ENCODE peak calls at places on chromosome 19, in six cellular contexts. P, Z, U, X, B and C are unnamed samples.

GRCh38 chr19:54424660-54425381 is 9.6 kb downstream of the TTYH1 start:
- DNase-seq in P (no peak), Z (no peak), U (no peak), X (no peak), B (no peak), C (no peak)

GRCh38 chr19:46841458-46842083 is 9.1 kb downstream of the AP2S1 start:
- DNase-seq in P (peak), Z (peak), U (peak), X (peak), B (peak), C (no peak)

GRCh38 chr19:38417544-38418506 is 8.2 kb downstream of the RASGRP4 start:
- DNase-seq in P (peak), Z (no peak), U (peak), X (peak), B (peak), C (peak)

GRCh38 chr19:45717131-45717982 is 13.3 kb downstream of the FBXO46 start:
- DNase-seq in P (peak), Z (peak), U (peak), X (peak), B (peak), C (peak)

GRCh38 chr19:28331596-28331995 is 881.4 kb downstream of the UQCRFS1 start:
- DNase-seq in P (no peak), Z (no peak), U (no peak), X (no peak), B (no peak), C (no peak)

GRCh38 chr19:16976471-16976870 is 50.1 kb downstream of the CPAMD8 start:
- DNase-seq in P (no peak), Z (no peak), U (no peak), X (no peak), B (no peak), C (no peak)

GRCh38 chr19:48862827-48863226 is 5.6 kb downstream of the PLEKHA4 start:
- DNase-seq in P (no peak), Z (no peak), U (no peak), X (no peak), B (no peak), C (no peak)

GRCh38 chr19:42199440-42200115 is 17.9 kb downstream of the DEDD2 start:
- DNase-seq in P (peak), Z (no peak), U (no peak), X (no peak), B (no peak), C (no peak)

GRCh38 chr19:18438331-18439024 is 545 bp upstream of the ISYNA1 start:
- DNase-seq in P (peak), Z (no peak), U (no peak), X (peak), B (no peak), C (no peak)

GRCh38 chr19:51110666-51110971 is 2.4 kb upstream of the CTU1 start:
- DNase-seq in P (no peak), Z (no peak), U (no peak), X (no peak), B (no peak), C (no peak)

GRCh38 chr19:3316132-3316648 is 50.2 kb upstream of the NFIC start:
- DNase-seq in P (no peak), Z (no peak), U (no peak), X (no peak), B (no peak), C (no peak)

GRCh38 chr19:4380254-4380727 is 20.1 kb downstream of the SH3GL1 start:
- DNase-seq in P (peak), Z (no peak), U (no peak), X (peak), B (no peak), C (no peak)

GRCh38 chr19:41445575-41445974 is 2.6 kb downstream of the ERICH4 start:
- DNase-seq in P (no peak), Z (no peak), U (peak), X (no peak), B (no peak), C (no peak)

GRCh38 chr19:50629801-50630200 is 9.9 kb downstream of the SYT3 start:
- DNase-seq in P (no peak), Z (no peak), U (no peak), X (no peak), B (no peak), C (no peak)

GRCh38 chr19:6802336-6803035 is 30.0 kb downstream of the VAV1 start:
- DNase-seq in P (peak), Z (no peak), U (peak), X (no peak), B (peak), C (no peak)

GRCh38 chr19:16886305-16886880 is 2.4 kb upstream of the F2RL3 start:
- DNase-seq in P (peak), Z (peak), U (peak), X (peak), B (peak), C (no peak)

GRCh38 chr19:35143231-35143715 is at the start of gene FXYD7:
- DNase-seq in P (no peak), Z (no peak), U (no peak), X (no peak), B (no peak), C (no peak)

GRCh38 chr19:41298327-41298964 is 11.5 kb upstream of the CCDC97 start:
- DNase-seq in P (peak), Z (peak), U (peak), X (no peak), B (no peak), C (peak)

GRCh38 chr19:17197666-17198065 is 17.5 kb upstream of the USE1 start:
- DNase-seq in P (no peak), Z (no peak), U (no peak), X (no peak), B (no peak), C (no peak)

GRCh38 chr19:42196011-42197001 is 21.2 kb downstream of the DEDD2 start:
- DNase-seq in P (no peak), Z (no peak), U (no peak), X (no peak), B (no peak), C (no peak)

GRCh38 chr19:13784731-13785452 is 10.4 kb upstream of the ZSWIM4 start:
- DNase-seq in P (peak), Z (peak), U (peak), X (peak), B (peak), C (peak)

GRCh38 chr19:2212861-2213711 is 23.0 kb downstream of the PLEKHJ1 start:
- DNase-seq in P (no peak), Z (no peak), U (no peak), X (no peak), B (no peak), C (no peak)

GRCh38 chr19:7871280-7871529 is 3.0 kb downstream of the PRR36 start:
- DNase-seq in P (no peak), Z (no peak), U (no peak), X (no peak), B (no peak), C (no peak)

GRCh38 chr19:46296722-46297431 is at the start of gene HIF3A:
- DNase-seq in P (peak), Z (no peak), U (peak), X (peak), B (no peak), C (peak)

GRCh38 chr19:16449330-16449961 is 22.3 kb downstream of the EPS15L1 start:
- DNase-seq in P (no peak), Z (peak), U (no peak), X (no peak), B (peak), C (no peak)

GRCh38 chr19:8307400-8307964 is 676 bp downstream of the CD320 start:
- DNase-seq in P (no peak), Z (no peak), U (peak), X (no peak), B (peak), C (no peak)

GRCh38 chr19:18227781-18228271 is 1.6 kb upstream of the PDE4C start:
- DNase-seq in P (no peak), Z (no peak), U (no peak), X (no peak), B (no peak), C (no peak)

GRCh38 chr19:41426116-41426841 is 895 bp downstream of the B3GNT8 start:
- DNase-seq in P (no peak), Z (no peak), U (no peak), X (no peak), B (no peak), C (no peak)

GRCh38 chr19:15562861-15563260 is 52.2 kb upstream of the CYP4F8 start:
- DNase-seq in P (no peak), Z (no peak), U (no peak), X (no peak), B (peak), C (no peak)

GRCh38 chr19:38971672-38972071 is 3.9 kb downstream of the FBXO17 start:
- DNase-seq in P (no peak), Z (no peak), U (no peak), X (no peak), B (peak), C (no peak)

GRCh38 chr19:41927810-41928192 is 448 bp downstream of the ERFL start:
- DNase-seq in P (no peak), Z (no peak), U (no peak), X (no peak), B (no peak), C (no peak)

GRCh38 chr19:48670699-48671455 is 1.9 kb downstream of the NTN5 start:
- DNase-seq in P (no peak), Z (no peak), U (no peak), X (no peak), B (no peak), C (no peak)

GRCh38 chr19:24074720-24075119 is 12.3 kb upstream of the ZNF254 start:
- DNase-seq in P (no peak), Z (peak), U (no peak), X (no peak), B (peak), C (no peak)

GRCh38 chr19:17020380-17020779 is 6.2 kb downstream of the CPAMD8 start:
- DNase-seq in P (no peak), Z (no peak), U (no peak), X (no peak), B (no peak), C (no peak)

GRCh38 chr19:46350758-46351159 is 3.9 kb downstream of the PPP5C start:
- DNase-seq in P (no peak), Z (no peak), U (no peak), X (no peak), B (no peak), C (peak)

GRCh38 chr19:44260695-44261446 is 1.2 kb downstream of the ZNF233 start:
- DNase-seq in P (no peak), Z (no peak), U (no peak), X (no peak), B (no peak), C (no peak)
- H3K4me3 ChIP-seq in P (peak), Z (no peak), U (no peak), X (no peak), B (peak), C (no peak)

GRCh38 chr19:934865-935422 is 9.1 kb downstream of the ARID3A start:
- DNase-seq in P (peak), Z (peak), U (peak), X (peak), B (peak), C (peak)
- TF ChIP-seq CTCF in P (no peak), Z (no peak), U (no peak), X (peak), B (no peak), C (no peak)

DNA sequence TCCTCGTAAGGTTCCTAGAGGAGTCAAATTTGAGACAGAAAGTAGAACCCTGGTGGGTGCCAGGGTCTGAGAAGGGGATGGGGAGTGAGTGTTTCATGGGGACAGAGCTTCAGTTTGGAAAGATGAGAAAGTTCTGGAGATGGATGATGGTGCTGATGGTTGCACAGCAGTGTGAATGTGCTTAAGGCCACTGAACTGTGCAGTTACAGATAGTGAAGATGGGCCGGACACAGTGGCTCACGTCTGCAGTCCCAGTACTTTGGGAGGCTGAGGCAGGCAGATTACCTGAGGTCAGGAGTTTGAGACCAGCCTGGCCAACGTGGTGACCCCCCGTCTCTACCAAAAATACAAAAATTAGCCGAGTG is 917 bp downstream of the SPC24 start:
- DNase-seq in P (no peak), Z (no peak), U (no peak), X (no peak), B (no peak), C (no peak)
- H3K27ac ChIP-seq in P (no peak), Z (no peak), U (no peak), X (no peak), B (no peak), C (no peak)

DNA sequence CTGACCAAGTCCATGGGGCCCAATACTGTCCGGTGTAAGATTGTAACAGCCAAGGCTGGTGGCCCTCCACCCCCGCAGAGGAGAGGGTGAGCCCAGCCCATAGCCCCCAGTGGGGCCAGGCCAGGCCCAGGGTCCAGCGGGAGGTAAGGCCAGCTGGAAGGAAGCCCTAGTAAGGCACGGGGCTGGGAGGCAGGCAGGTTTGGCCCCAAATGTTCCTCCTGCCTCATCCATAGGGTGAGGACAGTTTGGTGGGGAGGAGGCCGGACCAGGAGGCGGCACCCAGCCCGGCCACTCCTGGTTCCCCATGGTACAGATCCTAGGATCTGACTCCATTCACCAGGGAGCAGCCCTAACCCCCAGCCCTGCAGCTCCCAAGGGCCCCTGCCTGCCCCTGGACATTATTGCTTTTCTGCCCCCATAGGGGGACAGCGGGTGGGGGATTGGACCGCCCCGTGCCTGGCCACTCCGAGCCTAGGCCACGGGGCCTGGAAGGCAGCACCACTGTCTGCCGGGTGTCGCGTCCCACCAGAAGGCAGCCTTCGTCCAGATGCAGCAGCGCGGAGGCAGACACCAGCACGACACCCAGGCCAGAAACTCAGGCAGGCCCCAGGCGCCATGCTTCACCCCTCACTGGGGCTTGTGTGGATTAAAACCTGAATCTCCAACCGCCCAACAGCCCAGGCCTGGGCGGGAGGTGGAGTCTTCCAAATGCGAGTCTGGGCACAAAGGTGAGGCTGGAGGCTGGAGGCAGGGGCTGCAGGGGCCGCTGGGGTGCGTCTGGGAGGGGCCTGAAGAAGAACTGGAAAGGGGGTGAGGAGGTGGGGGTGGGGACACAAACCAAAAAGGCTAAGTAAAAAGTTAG is 6.7 kb upstream of the CCNP start:
- DNase-seq in P (no peak), Z (no peak), U (no peak), X (no peak), B (no peak), C (no peak)
- H3K4me3 ChIP-seq in P (no peak), Z (no peak), U (no peak), X (no peak), B (no peak), C (no peak)

GRCh38 chr19:19562665-19563347 is 24.7 kb downstream of the CILP2 start:
- DNase-seq in P (no peak), Z (no peak), U (no peak), X (no peak), B (no peak), C (no peak)
- TF ChIP-seq CTCF in P (no peak), Z (no peak), U (no peak), X (no peak), B (peak), C (no peak)

GRCh38 chr19:31272707-31273106 is 76.5 kb downstream of the TSHZ3 start:
- DNase-seq in P (no peak), Z (no peak), U (no peak), X (no peak), B (no peak), C (no peak)
- H3K27ac ChIP-seq in P (no peak), Z (no peak), U (no peak), X (no peak), B (no peak), C (no peak)